ENCODE peak calls at places on chromosomes 16 and 17, in four cellular contexts. B is mucosa of gallbladder; H is fibroblast of mammary gland; C is stimulated activated CD4-positive, alpha-beta T cell treated with anti-CD3 and anti-CD28 coated beads, Interleukin-15, amount 100 ng/mL, for 1 hour. O is an unnamed sample.

GRCh38 chr17:7974638-7975131 is 27.7 kb upstream of the GUCY2D start:
- DNase-seq in B (no peak), H (no peak), C (no peak), O (no peak)

GRCh38 chr16:58365623-58366022 is 26.6 kb upstream of the GINS3 start:
- DNase-seq in B (no peak), H (no peak), C (no peak), O (no peak)

GRCh38 chr17:49022391-49022941 is 25.3 kb downstream of the IGF2BP1 start:
- DNase-seq in B (no peak), H (no peak), C (no peak), O (no peak)

GRCh38 chr16:29760567-29761279 is 14.9 kb upstream of the C16orf54 start:
- DNase-seq in B (no peak), H (no peak), C (no peak), O (no peak)

GRCh38 chr16:66315210-66315825 is 51.2 kb upstream of the CDH5 start:
- DNase-seq in B (peak; percentile 76), H (peak; percentile 79), C (peak; percentile 4), O (peak; percentile 30)

GRCh38 chr17:56206351-56206750 is 53.1 kb downstream of the ANKFN1 start:
- DNase-seq in B (no peak), H (no peak), C (no peak), O (no peak)

GRCh38 chr16:4378202-4378666 is 6.6 kb downstream of the VASN start:
- DNase-seq in B (no peak), H (peak; percentile 91), C (no peak), O (no peak)

GRCh38 chr17:2724783-2725164 is 13.2 kb upstream of the CLUH start:
- DNase-seq in B (no peak), H (peak; percentile 37), C (peak; percentile 36), O (no peak)

GRCh38 chr17:15659663-15660062 is 24.4 kb downstream of the TRIM16 start:
- DNase-seq in B (peak; percentile 31), H (no peak), C (no peak), O (no peak)

GRCh38 chr17:33494156-33494555 is 201.1 kb upstream of the ASIC2 start:
- DNase-seq in B (no peak), H (peak; percentile 64), C (no peak), O (no peak)

GRCh38 chr17:50943575-50943933 is 77.4 kb upstream of the TOB1 start:
- DNase-seq in B (no peak), H (no peak), C (no peak), O (no peak)

GRCh38 chr16:15427648-15428239 is 6.6 kb upstream of the BMERB1 start:
- DNase-seq in B (peak; percentile 56), H (peak; percentile 85), C (peak; percentile 35), O (peak; percentile 23)

GRCh38 chr17:258906-259305 is 77.5 kb upstream of the DOC2B start:
- DNase-seq in B (no peak), H (no peak), C (no peak), O (no peak)

GRCh38 chr17:48100591-48101011 is 677 bp downstream of the CBX1 start:
- DNase-seq in B (peak; percentile 11), H (peak; percentile 55), C (no peak), O (no peak)

GRCh38 chr16:66847533-66848057 is 3.4 kb downstream of the CA7 start:
- DNase-seq in B (no peak), H (no peak), C (no peak), O (no peak)

GRCh38 chr17:74417178-74418045 is 14.5 kb upstream of the GPRC5C start:
- DNase-seq in B (no peak), H (peak; percentile 87), C (no peak), O (no peak)

GRCh38 chr16:1850981-1851380 is 21.0 kb downstream of the MEIOB start:
- DNase-seq in B (no peak), H (no peak), C (no peak), O (no peak)

GRCh38 chr16:15782573-15783365 is 74.1 kb downstream of the MYH11 start:
- DNase-seq in B (no peak), H (no peak), C (no peak), O (no peak)

GRCh38 chr17:72063756-72064461 is 56.9 kb upstream of the SOX9 start:
- DNase-seq in B (no peak), H (no peak), C (no peak), O (no peak)

GRCh38 chr16:13529193-13529982 is 390.6 kb upstream of the ERCC4 start:
- DNase-seq in B (no peak), H (no peak), C (no peak), O (no peak)

GRCh38 chr17:41785876-41786226 is 660 bp downstream of the JUP start:
- DNase-seq in B (peak; percentile 75), H (no peak), C (no peak), O (no peak)

GRCh38 chr17:48998557-48999440 is 1.6 kb downstream of the IGF2BP1 start:
- DNase-seq in B (no peak), H (no peak), C (no peak), O (no peak)

GRCh38 chr17:65495255-65496060 is 66.0 kb downstream of the AXIN2 start:
- DNase-seq in B (no peak), H (no peak), C (no peak), O (no peak)

GRCh38 chr16:11327277-11328171 is 17.7 kb upstream of the RMI2 start:
- DNase-seq in B (no peak), H (no peak), C (no peak), O (no peak)

GRCh38 chr17:4664230-4664629 is 22.8 kb upstream of the ALOX15 start:
- DNase-seq in B (no peak), H (no peak), C (no peak), O (no peak)

GRCh38 chr16:65294708-65295107 is 172.8 kb upstream of the CDH11 start:
- DNase-seq in B (no peak), H (no peak), C (no peak), O (no peak)

GRCh38 chr16:2250652-2251280 is 621 bp downstream of the ECI1 start:
- DNase-seq in B (no peak), H (no peak), C (peak; percentile 37), O (no peak)

GRCh38 chr17:51245535-51245934 is 14.3 kb downstream of the MBTD1 start:
- DNase-seq in B (no peak), H (no peak), C (no peak), O (no peak)

GRCh38 chr16:29925173-29925804 is 737 bp downstream of the KCTD13 start:
- DNase-seq in B (no peak), H (no peak), C (no peak), O (no peak)

GRCh38 chr16:11315499-11315898 is 29.8 kb upstream of the RMI2 start:
- DNase-seq in B (no peak), H (no peak), C (no peak), O (no peak)